ENCODE peak calls at places on chromosomes 1 and 21, in eight cellular contexts. N is HFFc6, B is H9, P is cardiac muscle cell, C is psoas muscle, V is mesothelial cell of epicardium, J is CD14-positive monocyte, Z is WTC11. Q is an unnamed sample.

GRCh38 chr1:24374891-24375786 is 38.4 kb downstream of the STPG1 start:
- DNase-seq in N (no peak), C (no peak), J (no peak), B (peak; percentile 45), Z (peak; percentile 42), P (no peak), V (no peak), Q (peak; percentile 73)

GRCh38 chr1:119865607-119866006 is 30.7 kb downstream of the ADAM30 start:
- DNase-seq in V (no peak), J (no peak), Z (no peak), C (no peak), B (no peak), N (peak; percentile 16), P (no peak), Q (no peak)

GRCh38 chr1:25622526-25622925 is 5.9 kb downstream of the MAN1C1 start:
- DNase-seq in C (no peak), J (no peak), B (no peak), Z (no peak), N (no peak), P (no peak), V (no peak), Q (no peak)

GRCh38 chr1:158371188-158371953 is 17.7 kb downstream of the CD1E start:
- DNase-seq in J (no peak), B (no peak), C (no peak), Z (no peak), N (no peak), V (no peak), P (no peak), Q (no peak)

GRCh38 chr1:48823161-48823560 is 46.5 kb upstream of the BEND5 start:
- DNase-seq in N (no peak), Z (no peak), C (no peak), J (no peak), B (no peak), P (peak; percentile 14), V (no peak), Q (no peak)

GRCh38 chr1:179805291-179806195 is 62.5 kb downstream of the FAM163A start:
- DNase-seq in C (no peak), P (no peak), B (no peak), Z (no peak), N (no peak), V (no peak), J (no peak), Q (no peak)

GRCh38 chr1:167477962-167478361 is 40.4 kb downstream of the CD247 start:
- DNase-seq in Z (no peak), B (no peak), C (no peak), V (no peak), P (peak; percentile 39), N (no peak), J (no peak), Q (no peak)

GRCh38 chr1:75014250-75014649 is 119.9 kb upstream of the LHX8 start:
- DNase-seq in C (no peak), V (no peak), Z (no peak), N (no peak), J (no peak), P (no peak), B (no peak), Q (no peak)

GRCh38 chr1:29410476-29410875 is 174.2 kb downstream of the PTPRU start:
- DNase-seq in J (no peak), V (no peak), P (no peak), Z (no peak), N (no peak), B (no peak), C (no peak), Q (peak; percentile 20)

GRCh38 chr1:211732276-211732571 is 56.8 kb upstream of the NEK2 start:
- DNase-seq in N (no peak), V (no peak), C (no peak), B (no peak), J (no peak), Z (no peak), P (no peak), Q (no peak)

GRCh38 chr1:185541861-185542260 is 192.3 kb upstream of the HMCN1 start:
- DNase-seq in B (no peak), V (no peak), N (peak; percentile 36), P (no peak), J (no peak), C (no peak), Z (no peak), Q (no peak)

GRCh38 chr1:98662354-98662665 is 789 bp downstream of the SNX7 start:
- DNase-seq in P (no peak), V (no peak), J (no peak), Z (no peak), N (no peak), B (no peak), C (no peak), Q (peak; percentile 23)

GRCh38 chr21:42568834-42569731 is 55.4 kb downstream of the SLC37A1 start:
- DNase-seq in J (peak; percentile 16), V (no peak), Z (peak; percentile 2), P (no peak), C (peak; percentile 46), B (no peak), N (no peak), Q (no peak)

GRCh38 chr1:118990513-118991131 is 2.5 kb upstream of the TBX15 start:
- DNase-seq in Z (no peak), C (no peak), B (no peak), N (no peak), J (no peak), P (no peak), V (no peak), Q (no peak)

GRCh38 chr1:23600283-23600682 is 41.0 kb upstream of the ID3 start:
- DNase-seq in J (no peak), B (no peak), Z (no peak), C (no peak), N (no peak), P (no peak), V (no peak), Q (no peak)

GRCh38 chr1:57489342-57490036 is 65.6 kb upstream of the DAB1 start:
- DNase-seq in C (no peak), J (no peak), B (no peak), N (peak; percentile 81), V (no peak), Z (no peak), P (no peak), Q (peak; percentile 15)
- TF ChIP-seq CTCF in C (no peak), J (no peak), B (no peak), N (no peak), V (no peak), Z (no peak), P (no peak), Q (no peak)

GRCh38 chr1:164786980-164787833 is 228.2 kb downstream of the PBX1 start:
- DNase-seq in P (peak; percentile 94), N (peak; percentile 74), J (peak; percentile 63), V (peak; percentile 84), B (peak; percentile 90), C (peak; percentile 91), Z (peak; percentile 85), Q (peak; percentile 81)
- TF ChIP-seq CTCF in P (peak; percentile 92), N (peak; percentile 96), J (peak; percentile 87), V (peak; percentile 90), B (peak; percentile 92), C (peak; percentile 91), Z (peak; percentile 85), Q (peak; percentile 89)

DNA sequence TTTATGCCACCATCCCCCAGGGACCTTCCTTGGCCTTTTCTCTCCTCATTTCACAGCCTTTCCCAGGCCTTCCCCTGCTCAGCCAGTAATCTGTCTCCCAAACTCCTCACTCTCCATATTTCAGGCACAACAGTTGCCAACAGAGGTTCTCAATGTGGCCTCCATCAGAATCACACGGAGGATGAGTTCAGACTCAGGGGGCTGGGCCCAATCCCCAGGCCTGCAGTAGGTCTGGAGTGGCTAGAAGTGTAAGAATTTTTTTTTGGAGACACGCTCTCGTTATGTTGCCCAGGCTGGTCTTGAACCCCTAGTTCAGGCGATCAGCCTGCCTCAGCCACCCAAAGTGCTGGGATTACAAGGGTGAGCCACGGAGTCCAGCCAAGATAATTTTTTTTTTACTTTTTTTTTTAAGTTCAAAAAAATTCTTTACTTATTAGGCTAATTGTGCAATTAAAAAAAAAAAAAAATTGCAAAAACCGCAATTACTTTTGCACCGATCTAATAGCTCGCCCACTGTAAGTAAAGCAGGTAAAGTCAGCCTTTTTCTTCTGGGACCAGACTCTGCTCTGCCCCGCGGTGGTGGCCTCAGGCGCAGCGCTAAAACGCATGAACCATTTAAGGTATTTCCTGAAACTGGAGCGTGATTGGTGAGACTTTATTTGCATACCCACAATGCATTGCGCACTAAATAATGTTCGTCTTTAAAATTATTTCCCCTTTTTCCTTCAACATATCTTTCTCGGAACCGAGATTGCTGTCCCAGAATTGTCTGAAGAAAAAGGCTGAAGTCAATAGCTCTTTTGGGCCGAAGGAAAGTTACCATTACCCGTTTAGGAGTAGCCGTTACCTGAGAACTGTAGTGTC is 18.7 kb downstream of the KIAA2013 start:
- DNase-seq in N (peak; percentile 94), Z (peak; percentile 86), V (peak; percentile 92), P (peak; percentile 96), B (peak; percentile 95), C (peak; percentile 96), J (peak; percentile 91), Q (peak; percentile 86)
- TF ChIP-seq CTCF in N (peak; percentile 82), Z (no peak), V (peak; percentile 75), P (peak; percentile 92), B (peak; percentile 81), C (peak; percentile 80), J (peak; percentile 79), Q (peak; percentile 92)

DNA sequence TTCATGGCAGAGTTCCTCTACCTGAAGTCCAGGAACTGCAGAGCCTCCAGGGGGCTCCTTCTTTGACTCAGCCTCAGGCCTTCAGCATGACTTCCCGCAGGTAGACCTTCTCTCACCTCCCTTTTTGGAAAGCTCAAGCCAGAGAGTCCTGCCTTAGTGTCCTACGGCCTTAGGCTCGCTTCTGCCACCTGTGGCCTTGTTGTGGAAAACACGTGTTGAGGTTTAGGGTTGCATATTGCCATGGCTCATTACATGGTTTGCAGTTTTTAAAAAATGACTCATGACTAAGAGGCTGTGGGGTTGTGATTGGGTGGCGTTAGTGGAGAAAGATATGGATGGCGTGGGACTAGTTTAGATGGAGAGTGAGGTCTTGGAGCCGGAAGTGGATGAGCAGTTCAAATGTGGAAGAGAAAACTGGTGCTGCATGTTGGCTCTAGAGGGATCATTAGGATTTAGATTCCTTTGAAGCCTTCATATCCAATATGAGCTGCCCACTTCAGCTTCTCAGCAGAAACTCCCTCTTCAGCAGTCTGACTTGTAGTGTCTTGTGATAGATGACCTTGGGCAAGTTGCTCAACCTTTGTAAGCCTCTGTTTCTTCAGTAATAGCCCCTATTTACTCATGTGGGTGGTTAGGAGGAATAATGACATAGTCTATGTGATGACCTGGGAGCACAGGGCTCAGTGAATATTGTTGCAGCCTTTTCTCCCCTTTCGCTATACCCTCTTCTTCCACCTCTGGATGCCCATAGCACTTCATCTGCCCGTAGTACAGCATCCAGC is 6.5 kb upstream of the FGGY start:
- DNase-seq in Z (peak; percentile 53), J (peak; percentile 81), P (peak; percentile 47), N (peak; percentile 27), B (peak; percentile 73), V (no peak), C (peak; percentile 78), Q (no peak)
- TF ChIP-seq CTCF in Z (no peak), J (peak; percentile 73), P (peak; percentile 47), N (peak; percentile 63), B (peak; percentile 75), V (no peak), C (peak; percentile 42), Q (no peak)

Q was measured in RWPE1.